ENCODE peak calls at places on chromosomes 16 and 17, in seven cellular contexts. One of them, this sample, is unnamed.

GRCh38 chr17:27354491-27355081 is 60.7 kb downstream of the WSB1 start:
- DNase-seq in upper lobe of right lung: no peak
- DNase-seq in cardiac muscle cell: no peak
- DNase-seq in sigmoid colon: no peak
- DNase-seq in heart left ventricle: no peak
- DNase-seq in dorsolateral prefrontal cortex: no peak
- DNase-seq in RWPE2: no peak
- DNase-seq in this sample: no peak

GRCh38 chr17:65438708-65439294 is 122.6 kb downstream of the AXIN2 start:
- DNase-seq in upper lobe of right lung: no peak
- DNase-seq in cardiac muscle cell: peak
- DNase-seq in sigmoid colon: no peak
- DNase-seq in heart left ventricle: no peak
- DNase-seq in dorsolateral prefrontal cortex: no peak
- DNase-seq in RWPE2: no peak
- DNase-seq in this sample: no peak

GRCh38 chr17:13542612-13543011 is 59.1 kb downstream of the HS3ST3A1 start:
- DNase-seq in upper lobe of right lung: no peak
- DNase-seq in cardiac muscle cell: no peak
- DNase-seq in sigmoid colon: no peak
- DNase-seq in heart left ventricle: no peak
- DNase-seq in dorsolateral prefrontal cortex: no peak
- DNase-seq in RWPE2: no peak
- DNase-seq in this sample: no peak

GRCh38 chr16:30774367-30775130 is 12.4 kb downstream of the RNF40 start:
- DNase-seq in upper lobe of right lung: no peak
- DNase-seq in cardiac muscle cell: no peak
- DNase-seq in sigmoid colon: no peak
- DNase-seq in heart left ventricle: no peak
- DNase-seq in dorsolateral prefrontal cortex: no peak
- DNase-seq in RWPE2: no peak
- DNase-seq in this sample: no peak

GRCh38 chr16:62036807-62037135 is 533 bp upstream of the CDH8 start:
- DNase-seq in upper lobe of right lung: no peak
- DNase-seq in cardiac muscle cell: peak
- DNase-seq in sigmoid colon: no peak
- DNase-seq in heart left ventricle: no peak
- DNase-seq in dorsolateral prefrontal cortex: no peak
- DNase-seq in RWPE2: no peak
- DNase-seq in this sample: no peak

GRCh38 chr17:78184868-78185267 is 2.0 kb downstream of the TK1 start:
- DNase-seq in upper lobe of right lung: no peak
- DNase-seq in cardiac muscle cell: no peak
- DNase-seq in sigmoid colon: no peak
- DNase-seq in heart left ventricle: no peak
- DNase-seq in dorsolateral prefrontal cortex: no peak
- DNase-seq in RWPE2: no peak
- DNase-seq in this sample: no peak

GRCh38 chr16:46857261-46857962 is 26.4 kb upstream of the C16orf87 start:
- DNase-seq in upper lobe of right lung: no peak
- DNase-seq in cardiac muscle cell: peak
- DNase-seq in sigmoid colon: no peak
- DNase-seq in heart left ventricle: no peak
- DNase-seq in dorsolateral prefrontal cortex: peak
- DNase-seq in RWPE2: no peak
- DNase-seq in this sample: peak

GRCh38 chr16:77896357-77896972 is 108.1 kb downstream of the VAT1L start:
- DNase-seq in upper lobe of right lung: no peak
- DNase-seq in cardiac muscle cell: peak
- DNase-seq in sigmoid colon: no peak
- DNase-seq in heart left ventricle: no peak
- DNase-seq in dorsolateral prefrontal cortex: no peak
- DNase-seq in RWPE2: no peak
- DNase-seq in this sample: peak

GRCh38 chr17:77744268-77744988 is 214.1 kb upstream of the TNRC6C start:
- DNase-seq in upper lobe of right lung: peak
- DNase-seq in cardiac muscle cell: no peak
- DNase-seq in sigmoid colon: peak
- DNase-seq in heart left ventricle: no peak
- DNase-seq in dorsolateral prefrontal cortex: no peak
- DNase-seq in RWPE2: peak
- DNase-seq in this sample: peak

GRCh38 chr17:51423421-51424160 is 163.2 kb downstream of the UTP18 start:
- DNase-seq in upper lobe of right lung: no peak
- DNase-seq in cardiac muscle cell: no peak
- DNase-seq in sigmoid colon: no peak
- DNase-seq in heart left ventricle: no peak
- DNase-seq in dorsolateral prefrontal cortex: no peak
- DNase-seq in RWPE2: no peak
- DNase-seq in this sample: no peak

GRCh38 chr16:81478876-81479496 is 34.4 kb downstream of the CMIP start:
- DNase-seq in upper lobe of right lung: no peak
- DNase-seq in cardiac muscle cell: no peak
- DNase-seq in sigmoid colon: no peak
- DNase-seq in heart left ventricle: no peak
- DNase-seq in dorsolateral prefrontal cortex: no peak
- DNase-seq in RWPE2: no peak
- DNase-seq in this sample: no peak

GRCh38 chr16:791131-791530 is 2.7 kb downstream of the CHTF18 start:
- DNase-seq in upper lobe of right lung: no peak
- DNase-seq in cardiac muscle cell: no peak
- DNase-seq in sigmoid colon: no peak
- DNase-seq in heart left ventricle: no peak
- DNase-seq in dorsolateral prefrontal cortex: no peak
- DNase-seq in RWPE2: no peak
- DNase-seq in this sample: no peak
- TF ChIP-seq CTCF in upper lobe of right lung: no peak
- TF ChIP-seq CTCF in cardiac muscle cell: no peak
- TF ChIP-seq CTCF in sigmoid colon: no peak
- TF ChIP-seq CTCF in heart left ventricle: no peak
- TF ChIP-seq CTCF in dorsolateral prefrontal cortex: no peak
- TF ChIP-seq CTCF in RWPE2: no peak
- TF ChIP-seq CTCF in this sample: no peak

GRCh38 chr17:913207-913606 is 66.4 kb downstream of the NXN start:
- DNase-seq in upper lobe of right lung: no peak
- DNase-seq in cardiac muscle cell: no peak
- DNase-seq in sigmoid colon: no peak
- DNase-seq in heart left ventricle: no peak
- DNase-seq in dorsolateral prefrontal cortex: no peak
- DNase-seq in RWPE2: no peak
- DNase-seq in this sample: no peak

GRCh38 chr17:909642-910323 is 69.8 kb downstream of the NXN start:
- DNase-seq in upper lobe of right lung: no peak
- DNase-seq in cardiac muscle cell: no peak
- DNase-seq in sigmoid colon: no peak
- DNase-seq in heart left ventricle: no peak
- DNase-seq in dorsolateral prefrontal cortex: no peak
- DNase-seq in RWPE2: no peak
- DNase-seq in this sample: no peak

GRCh38 chr17:907725-908124 is 71.9 kb downstream of the NXN start:
- DNase-seq in upper lobe of right lung: no peak
- DNase-seq in cardiac muscle cell: no peak
- DNase-seq in sigmoid colon: no peak
- DNase-seq in heart left ventricle: no peak
- DNase-seq in dorsolateral prefrontal cortex: no peak
- DNase-seq in RWPE2: no peak
- DNase-seq in this sample: no peak

GRCh38 chr17:915416-916201 is 64.0 kb downstream of the NXN start:
- DNase-seq in upper lobe of right lung: no peak
- DNase-seq in cardiac muscle cell: peak
- DNase-seq in sigmoid colon: no peak
- DNase-seq in heart left ventricle: no peak
- DNase-seq in dorsolateral prefrontal cortex: no peak
- DNase-seq in RWPE2: no peak
- DNase-seq in this sample: no peak

DNA sequence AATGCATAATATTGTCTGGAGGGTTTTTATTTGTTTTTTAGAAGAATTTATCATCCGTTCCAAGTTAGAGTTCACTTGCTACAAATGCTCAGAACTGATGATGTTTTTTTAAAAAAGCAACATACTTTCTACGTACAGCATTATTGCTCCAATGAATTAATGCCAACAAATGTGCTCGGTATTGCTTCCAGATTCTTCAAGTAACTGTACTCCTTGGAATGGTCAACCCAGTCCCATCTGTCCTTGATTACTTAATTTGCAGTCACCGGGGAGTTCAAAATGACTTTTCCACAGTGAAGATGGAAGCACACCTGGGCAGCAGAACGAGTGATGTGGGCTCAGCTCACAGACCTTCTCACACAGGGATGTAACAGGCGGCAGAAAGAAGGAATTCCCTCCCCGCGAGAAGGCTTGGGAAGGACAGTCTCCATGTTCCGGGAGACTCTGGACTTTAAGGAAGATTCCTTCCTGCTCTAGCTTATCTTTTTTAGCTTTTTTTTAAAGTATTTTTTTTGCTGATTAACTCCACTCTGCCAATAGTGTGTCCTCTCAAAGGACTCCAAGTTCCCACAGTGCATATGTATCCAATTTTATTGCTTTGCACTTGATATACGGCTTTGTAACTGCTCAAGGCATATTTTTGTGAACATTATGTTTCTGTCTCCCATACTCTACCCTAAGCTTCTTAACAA is 68.9 kb downstream of the NXN start:
- DNase-seq in upper lobe of right lung: no peak
- DNase-seq in cardiac muscle cell: no peak
- DNase-seq in sigmoid colon: no peak
- DNase-seq in heart left ventricle: no peak
- DNase-seq in dorsolateral prefrontal cortex: no peak
- DNase-seq in RWPE2: no peak
- DNase-seq in this sample: no peak
- H3K4me3 ChIP-seq in upper lobe of right lung: no peak
- H3K4me3 ChIP-seq in cardiac muscle cell: no peak
- H3K4me3 ChIP-seq in sigmoid colon: no peak
- H3K4me3 ChIP-seq in heart left ventricle: no peak
- H3K4me3 ChIP-seq in dorsolateral prefrontal cortex: no peak
- H3K4me3 ChIP-seq in RWPE2: no peak
- H3K4me3 ChIP-seq in this sample: no peak

GRCh38 chr16:87707097-87707496 is 58.7 kb downstream of the KLHDC4 start:
- DNase-seq in upper lobe of right lung: no peak
- DNase-seq in cardiac muscle cell: no peak
- DNase-seq in sigmoid colon: no peak
- DNase-seq in heart left ventricle: no peak
- DNase-seq in dorsolateral prefrontal cortex: no peak
- DNase-seq in RWPE2: no peak
- DNase-seq in this sample: peak
- H3K27ac ChIP-seq in upper lobe of right lung: no peak
- H3K27ac ChIP-seq in cardiac muscle cell: no peak
- H3K27ac ChIP-seq in sigmoid colon: no peak
- H3K27ac ChIP-seq in heart left ventricle: no peak
- H3K27ac ChIP-seq in dorsolateral prefrontal cortex: no peak
- H3K27ac ChIP-seq in RWPE2: no peak
- H3K27ac ChIP-seq in this sample: no peak

DNA sequence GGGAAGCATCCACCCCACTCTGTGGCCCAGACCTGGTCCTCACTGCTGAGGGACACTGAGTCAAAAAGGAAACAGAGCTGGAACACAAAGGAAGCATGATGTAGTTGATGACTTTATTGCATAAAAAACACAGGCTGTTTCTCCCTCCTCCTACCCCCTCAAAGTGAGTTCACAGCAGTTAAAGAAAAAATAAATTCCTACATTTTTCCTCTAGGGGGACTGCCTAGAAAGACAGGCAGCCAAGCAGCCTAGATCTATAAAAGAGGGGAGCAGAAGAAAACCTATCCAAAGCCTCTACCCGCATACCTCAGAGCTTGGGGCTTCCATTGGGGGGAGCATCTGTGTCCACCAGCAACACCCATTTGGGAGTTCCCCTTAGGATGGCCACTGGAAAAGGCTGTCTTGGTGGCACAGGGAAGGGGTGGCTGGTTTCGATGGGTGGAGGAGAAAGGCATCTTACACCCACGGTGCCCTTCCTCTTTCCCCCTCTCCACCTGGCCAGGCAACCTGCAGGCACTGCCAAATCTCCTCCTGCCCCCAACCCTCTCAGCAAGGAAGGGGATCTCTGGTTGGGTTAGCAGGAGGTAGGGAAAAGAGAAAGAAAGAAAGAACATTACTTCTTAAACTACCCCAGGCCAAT is 3.9 kb upstream of the SCRN2 start:
- DNase-seq in upper lobe of right lung: no peak
- DNase-seq in cardiac muscle cell: no peak
- DNase-seq in sigmoid colon: no peak
- DNase-seq in heart left ventricle: no peak
- DNase-seq in dorsolateral prefrontal cortex: no peak
- DNase-seq in RWPE2: no peak
- DNase-seq in this sample: no peak
- TF ChIP-seq CTCF in upper lobe of right lung: peak
- TF ChIP-seq CTCF in cardiac muscle cell: peak
- TF ChIP-seq CTCF in sigmoid colon: no peak
- TF ChIP-seq CTCF in heart left ventricle: no peak
- TF ChIP-seq CTCF in dorsolateral prefrontal cortex: no peak
- TF ChIP-seq CTCF in RWPE2: peak
- TF ChIP-seq CTCF in this sample: peak